ENCODE peak calls at places on chromosomes 7 and 10, in eight cellular contexts. One of them, this sample, is unnamed.

GRCh38 chr7:23002698-23003097 is 11.2 kb downstream of the HYCC1 start:
- DNase-seq in tibial artery: no peak
- DNase-seq in Panc1: no peak
- DNase-seq in mucosa of descending colon: no peak
- DNase-seq in HFF-Myc: no peak
- DNase-seq in breast epithelium: no peak
- DNase-seq in mammary epithelial cell: no peak
- DNase-seq in ovary: no peak
- DNase-seq in this sample: no peak

GRCh38 chr10:75126277-75126676 is 14.8 kb downstream of the SAMD8 start:
- DNase-seq in tibial artery: no peak
- DNase-seq in Panc1: no peak
- DNase-seq in mucosa of descending colon: no peak
- DNase-seq in HFF-Myc: no peak
- DNase-seq in breast epithelium: no peak
- DNase-seq in mammary epithelial cell: no peak
- DNase-seq in ovary: no peak
- DNase-seq in this sample: no peak

GRCh38 chr7:134527979-134528371 is 608 bp downstream of the AKR1B10 start:
- DNase-seq in tibial artery: peak
- DNase-seq in Panc1: no peak
- DNase-seq in mucosa of descending colon: no peak
- DNase-seq in HFF-Myc: peak
- DNase-seq in breast epithelium: no peak
- DNase-seq in mammary epithelial cell: peak
- DNase-seq in ovary: no peak
- DNase-seq in this sample: no peak

GRCh38 chr7:113119429-113119828 is 1.1 kb upstream of the SMIM30 start:
- DNase-seq in tibial artery: no peak
- DNase-seq in Panc1: no peak
- DNase-seq in mucosa of descending colon: no peak
- DNase-seq in HFF-Myc: no peak
- DNase-seq in breast epithelium: no peak
- DNase-seq in mammary epithelial cell: no peak
- DNase-seq in ovary: no peak
- DNase-seq in this sample: no peak

GRCh38 chr7:151694828-151695580 is 175.3 kb upstream of the RHEB start:
- DNase-seq in tibial artery: peak
- DNase-seq in Panc1: no peak
- DNase-seq in mucosa of descending colon: peak
- DNase-seq in HFF-Myc: no peak
- DNase-seq in breast epithelium: peak
- DNase-seq in mammary epithelial cell: no peak
- DNase-seq in ovary: peak
- DNase-seq in this sample: no peak

GRCh38 chr10:3648179-3648975 is 136.6 kb downstream of the KLF6 start:
- DNase-seq in tibial artery: no peak
- DNase-seq in Panc1: no peak
- DNase-seq in mucosa of descending colon: no peak
- DNase-seq in HFF-Myc: no peak
- DNase-seq in breast epithelium: no peak
- DNase-seq in mammary epithelial cell: no peak
- DNase-seq in ovary: no peak
- DNase-seq in this sample: no peak

GRCh38 chr7:18320971-18321567 is 174.5 kb upstream of the HDAC9 start:
- DNase-seq in tibial artery: no peak
- DNase-seq in Panc1: peak
- DNase-seq in mucosa of descending colon: no peak
- DNase-seq in HFF-Myc: peak
- DNase-seq in breast epithelium: no peak
- DNase-seq in mammary epithelial cell: peak
- DNase-seq in ovary: no peak
- DNase-seq in this sample: peak

GRCh38 chr7:157831901-157832810 is 495.4 kb downstream of the DNAJB6 start:
- DNase-seq in tibial artery: no peak
- DNase-seq in Panc1: no peak
- DNase-seq in mucosa of descending colon: no peak
- DNase-seq in HFF-Myc: no peak
- DNase-seq in breast epithelium: no peak
- DNase-seq in mammary epithelial cell: no peak
- DNase-seq in ovary: no peak
- DNase-seq in this sample: no peak

GRCh38 chr10:116783011-116783655 is 40.8 kb upstream of the HSPA12A start:
- DNase-seq in tibial artery: no peak
- DNase-seq in Panc1: no peak
- DNase-seq in mucosa of descending colon: no peak
- DNase-seq in HFF-Myc: no peak
- DNase-seq in breast epithelium: no peak
- DNase-seq in mammary epithelial cell: peak
- DNase-seq in ovary: no peak
- DNase-seq in this sample: no peak

GRCh38 chr7:768881-769504 is 41.9 kb upstream of the PRKAR1B start:
- DNase-seq in tibial artery: no peak
- DNase-seq in Panc1: no peak
- DNase-seq in mucosa of descending colon: no peak
- DNase-seq in HFF-Myc: no peak
- DNase-seq in breast epithelium: no peak
- DNase-seq in mammary epithelial cell: no peak
- DNase-seq in ovary: peak
- DNase-seq in this sample: no peak

GRCh38 chr7:56105508-56105907 is 768 bp downstream of the CHCHD2 start:
- DNase-seq in tibial artery: no peak
- DNase-seq in Panc1: peak
- DNase-seq in mucosa of descending colon: no peak
- DNase-seq in HFF-Myc: peak
- DNase-seq in breast epithelium: no peak
- DNase-seq in mammary epithelial cell: peak
- DNase-seq in ovary: no peak
- DNase-seq in this sample: peak

GRCh38 chr10:95319239-95319638 is 28.4 kb upstream of the PDLIM1 start:
- DNase-seq in tibial artery: no peak
- DNase-seq in Panc1: no peak
- DNase-seq in mucosa of descending colon: no peak
- DNase-seq in HFF-Myc: no peak
- DNase-seq in breast epithelium: no peak
- DNase-seq in mammary epithelial cell: no peak
- DNase-seq in ovary: no peak
- DNase-seq in this sample: no peak

GRCh38 chr7:27214587-27214950 is 14.7 kb upstream of the HOXA13 start:
- DNase-seq in tibial artery: no peak
- DNase-seq in Panc1: no peak
- DNase-seq in mucosa of descending colon: no peak
- DNase-seq in HFF-Myc: no peak
- DNase-seq in breast epithelium: no peak
- DNase-seq in mammary epithelial cell: no peak
- DNase-seq in ovary: no peak
- DNase-seq in this sample: no peak

GRCh38 chr7:139995034-139995915 is 67.5 kb downstream of the PARP12 start:
- DNase-seq in tibial artery: peak
- DNase-seq in Panc1: no peak
- DNase-seq in mucosa of descending colon: no peak
- DNase-seq in HFF-Myc: no peak
- DNase-seq in breast epithelium: no peak
- DNase-seq in mammary epithelial cell: no peak
- DNase-seq in ovary: no peak
- DNase-seq in this sample: no peak

GRCh38 chr7:12030116-12030515 is 181.0 kb upstream of the TMEM106B start:
- DNase-seq in tibial artery: no peak
- DNase-seq in Panc1: no peak
- DNase-seq in mucosa of descending colon: no peak
- DNase-seq in HFF-Myc: no peak
- DNase-seq in breast epithelium: no peak
- DNase-seq in mammary epithelial cell: no peak
- DNase-seq in ovary: no peak
- DNase-seq in this sample: no peak

GRCh38 chr7:45183711-45184210 is 26.2 kb downstream of the RAMP3 start:
- DNase-seq in tibial artery: peak
- DNase-seq in Panc1: no peak
- DNase-seq in mucosa of descending colon: no peak
- DNase-seq in HFF-Myc: no peak
- DNase-seq in breast epithelium: peak
- DNase-seq in mammary epithelial cell: no peak
- DNase-seq in ovary: no peak
- DNase-seq in this sample: no peak

GRCh38 chr7:140417456-140418155 is 13.7 kb downstream of the RAB19 start:
- DNase-seq in tibial artery: no peak
- DNase-seq in Panc1: no peak
- DNase-seq in mucosa of descending colon: no peak
- DNase-seq in HFF-Myc: no peak
- DNase-seq in breast epithelium: no peak
- DNase-seq in mammary epithelial cell: no peak
- DNase-seq in ovary: no peak
- DNase-seq in this sample: peak

GRCh38 chr10:4918236-4918635 is 45.0 kb upstream of the AKR1C1 start:
- DNase-seq in tibial artery: no peak
- DNase-seq in Panc1: no peak
- DNase-seq in mucosa of descending colon: no peak
- DNase-seq in HFF-Myc: no peak
- DNase-seq in breast epithelium: no peak
- DNase-seq in mammary epithelial cell: no peak
- DNase-seq in ovary: no peak
- DNase-seq in this sample: no peak

GRCh38 chr10:102280397-102281015 is 35.2 kb downstream of the GBF1 start:
- DNase-seq in tibial artery: no peak
- DNase-seq in Panc1: no peak
- DNase-seq in mucosa of descending colon: no peak
- DNase-seq in HFF-Myc: no peak
- DNase-seq in breast epithelium: no peak
- DNase-seq in mammary epithelial cell: no peak
- DNase-seq in ovary: no peak
- DNase-seq in this sample: no peak

GRCh38 chr7:43650457-43651052 is 67.6 kb downstream of the STK17A start:
- DNase-seq in tibial artery: no peak
- DNase-seq in Panc1: no peak
- DNase-seq in mucosa of descending colon: no peak
- DNase-seq in HFF-Myc: no peak
- DNase-seq in breast epithelium: no peak
- DNase-seq in mammary epithelial cell: no peak
- DNase-seq in ovary: no peak
- DNase-seq in this sample: no peak

DNA sequence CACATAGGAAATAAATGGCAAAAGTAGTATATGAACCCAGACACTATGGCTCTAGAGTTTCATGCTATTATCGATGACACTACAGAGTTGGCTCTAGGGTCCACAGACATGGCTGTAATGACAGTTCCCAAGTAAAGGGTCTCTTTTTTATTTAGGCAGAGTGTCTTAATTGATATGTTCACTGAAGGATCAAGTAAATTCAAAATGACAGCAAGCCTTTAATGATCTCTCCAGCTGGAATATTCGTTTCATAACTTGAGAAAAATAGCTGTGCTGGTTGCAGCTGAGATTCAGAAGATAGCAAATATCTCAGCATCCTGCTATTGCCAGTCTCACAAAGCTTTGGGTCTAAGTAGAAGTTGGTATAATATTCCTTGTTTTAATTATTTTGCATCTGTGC is 333.6 kb upstream of the MAGI2 start:
- DNase-seq in tibial artery: no peak
- DNase-seq in Panc1: no peak
- DNase-seq in mucosa of descending colon: no peak
- DNase-seq in HFF-Myc: no peak
- DNase-seq in breast epithelium: no peak
- DNase-seq in mammary epithelial cell: no peak
- DNase-seq in ovary: no peak
- DNase-seq in this sample: no peak
- H3K4me3 ChIP-seq in tibial artery: no peak
- H3K4me3 ChIP-seq in Panc1: no peak
- H3K4me3 ChIP-seq in mucosa of descending colon: no peak
- H3K4me3 ChIP-seq in HFF-Myc: no peak
- H3K4me3 ChIP-seq in breast epithelium: no peak
- H3K4me3 ChIP-seq in mammary epithelial cell: no peak
- H3K4me3 ChIP-seq in ovary: no peak
- H3K4me3 ChIP-seq in this sample: no peak

GRCh38 chr7:33698006-33698405 is 207.3 kb upstream of the BMPER start:
- DNase-seq in tibial artery: no peak
- DNase-seq in Panc1: no peak
- DNase-seq in mucosa of descending colon: no peak
- DNase-seq in HFF-Myc: no peak
- DNase-seq in breast epithelium: no peak
- DNase-seq in mammary epithelial cell: no peak
- DNase-seq in ovary: no peak
- DNase-seq in this sample: no peak
- H3K4me3 ChIP-seq in tibial artery: no peak
- H3K4me3 ChIP-seq in Panc1: no peak
- H3K4me3 ChIP-seq in mucosa of descending colon: no peak
- H3K4me3 ChIP-seq in HFF-Myc: no peak
- H3K4me3 ChIP-seq in breast epithelium: no peak
- H3K4me3 ChIP-seq in mammary epithelial cell: no peak
- H3K4me3 ChIP-seq in ovary: no peak
- H3K4me3 ChIP-seq in this sample: no peak

DNA sequence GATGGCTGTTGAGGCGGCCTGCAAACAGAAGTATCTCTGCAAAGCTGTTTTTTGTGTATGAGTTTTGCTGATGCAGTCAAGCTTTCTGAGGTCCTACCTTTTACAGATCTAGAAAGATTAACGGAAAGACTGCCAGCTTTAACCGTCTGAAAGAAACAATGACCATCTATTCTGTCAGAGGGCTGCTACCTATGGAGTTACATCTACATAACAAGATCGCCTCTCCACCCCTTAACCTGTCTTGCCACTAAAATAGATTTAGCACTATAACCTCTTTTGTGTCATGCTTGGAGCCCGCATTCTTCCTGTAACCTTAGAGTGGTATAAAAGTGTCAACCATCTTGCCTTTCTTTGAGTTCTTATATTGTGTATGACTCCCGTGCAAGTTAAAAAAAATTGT is 291.2 kb downstream of the POM121L12 start:
- DNase-seq in tibial artery: no peak
- DNase-seq in Panc1: no peak
- DNase-seq in mucosa of descending colon: no peak
- DNase-seq in HFF-Myc: no peak
- DNase-seq in breast epithelium: no peak
- DNase-seq in mammary epithelial cell: no peak
- DNase-seq in ovary: no peak
- DNase-seq in this sample: no peak
- H3K4me3 ChIP-seq in tibial artery: no peak
- H3K4me3 ChIP-seq in Panc1: no peak
- H3K4me3 ChIP-seq in mucosa of descending colon: no peak
- H3K4me3 ChIP-seq in HFF-Myc: no peak
- H3K4me3 ChIP-seq in breast epithelium: no peak
- H3K4me3 ChIP-seq in mammary epithelial cell: no peak
- H3K4me3 ChIP-seq in ovary: no peak
- H3K4me3 ChIP-seq in this sample: no peak

DNA sequence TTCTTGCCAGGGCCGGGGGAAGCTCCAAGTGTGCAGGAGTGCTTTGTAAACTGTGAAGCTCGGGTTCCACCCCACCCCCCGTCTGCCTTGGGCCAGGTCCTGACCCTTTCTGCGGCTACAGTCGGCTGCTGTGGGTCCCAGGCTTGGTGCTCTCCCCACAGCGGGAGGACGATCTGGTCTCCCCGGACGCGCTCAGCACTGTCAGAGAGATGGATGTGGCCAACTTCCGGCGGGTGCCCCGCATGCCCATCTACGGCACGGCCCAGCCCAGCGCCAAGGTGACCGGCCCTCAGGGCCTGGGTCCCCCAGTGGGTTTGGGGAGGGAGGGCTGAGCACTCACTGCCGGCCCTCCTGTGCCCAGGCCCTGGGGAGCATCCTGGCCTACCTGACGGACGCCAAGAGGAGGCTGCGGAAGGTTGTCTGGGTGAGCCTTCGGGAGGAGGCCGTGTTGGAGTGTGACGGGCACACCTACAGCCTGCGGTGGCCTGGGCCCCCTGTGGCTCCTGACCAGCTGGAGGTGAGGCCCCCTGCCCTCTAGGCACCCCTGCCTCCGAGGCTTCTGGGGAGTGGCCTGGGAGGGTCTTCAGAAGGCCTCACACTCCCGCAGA is 60.3 kb downstream of the PALD1 start:
- DNase-seq in tibial artery: no peak
- DNase-seq in Panc1: no peak
- DNase-seq in mucosa of descending colon: no peak
- DNase-seq in HFF-Myc: no peak
- DNase-seq in breast epithelium: no peak
- DNase-seq in mammary epithelial cell: no peak
- DNase-seq in ovary: no peak
- DNase-seq in this sample: no peak
- H3K4me3 ChIP-seq in tibial artery: no peak
- H3K4me3 ChIP-seq in Panc1: no peak
- H3K4me3 ChIP-seq in mucosa of descending colon: no peak
- H3K4me3 ChIP-seq in HFF-Myc: no peak
- H3K4me3 ChIP-seq in breast epithelium: no peak
- H3K4me3 ChIP-seq in mammary epithelial cell: no peak
- H3K4me3 ChIP-seq in ovary: no peak
- H3K4me3 ChIP-seq in this sample: no peak

This sample was measured in Jurkat, Clone E6-1.